ENCODE peak calls at places on chromosomes 7 and 10, in six cellular contexts. One of them, this sample, is unnamed.
A peak's percentile ranks its signal among the peaks of the same experiment; 100 is the strongest.

GRCh38 chr7:135930565-135931423 is 46.4 kb downstream of the MTPN start:
- DNase-seq in H1: no peak
- DNase-seq in K562: no peak
- DNase-seq in A549: peak; percentile 74
- DNase-seq in GM12878: no peak
- DNase-seq in IMR-90: peak; percentile 62
- DNase-seq in this sample: no peak

GRCh38 chr10:23918090-23918704 is 290.7 kb upstream of the KIAA1217 start:
- DNase-seq in GM12878: no peak
- DNase-seq in K562: no peak
- DNase-seq in IMR-90: no peak
- DNase-seq in H1: no peak
- DNase-seq in A549: no peak
- DNase-seq in this sample: no peak

GRCh38 chr10:89706011-89706410 is 4.6 kb downstream of the KIF20B start:
- DNase-seq in GM12878: no peak
- DNase-seq in H1: no peak
- DNase-seq in IMR-90: peak; percentile 28
- DNase-seq in A549: no peak
- DNase-seq in K562: no peak
- DNase-seq in this sample: no peak

GRCh38 chr7:136079478-136079892 is 102.3 kb upstream of the MTPN start:
- DNase-seq in K562: no peak
- DNase-seq in GM12878: no peak
- DNase-seq in H1: no peak
- DNase-seq in A549: no peak
- DNase-seq in IMR-90: no peak
- DNase-seq in this sample: no peak

GRCh38 chr7:115679423-115679822 is 351.1 kb downstream of the TFEC start:
- DNase-seq in K562: no peak
- DNase-seq in H1: no peak
- DNase-seq in GM12878: no peak
- DNase-seq in IMR-90: no peak
- DNase-seq in A549: no peak
- DNase-seq in this sample: no peak

GRCh38 chr10:63711361-63711760 is 190.2 kb downstream of the REEP3 start:
- DNase-seq in H1: no peak
- DNase-seq in A549: no peak
- DNase-seq in IMR-90: no peak
- DNase-seq in K562: no peak
- DNase-seq in GM12878: no peak
- DNase-seq in this sample: no peak

GRCh38 chr10:58137813-58138212 is 129.9 kb downstream of the IPMK start:
- DNase-seq in H1: no peak
- DNase-seq in IMR-90: no peak
- DNase-seq in GM12878: no peak
- DNase-seq in K562: no peak
- DNase-seq in A549: no peak
- DNase-seq in this sample: no peak

GRCh38 chr7:27994639-27995038 is 186.0 kb downstream of the JAZF1 start:
- DNase-seq in H1: no peak
- DNase-seq in A549: no peak
- DNase-seq in IMR-90: peak; percentile 22
- DNase-seq in GM12878: no peak
- DNase-seq in K562: no peak
- DNase-seq in this sample: no peak

GRCh38 chr7:25907214-25907613 is 244.8 kb upstream of the NFE2L3 start:
- DNase-seq in A549: no peak
- DNase-seq in GM12878: no peak
- DNase-seq in IMR-90: no peak
- DNase-seq in K562: no peak
- DNase-seq in H1: no peak
- DNase-seq in this sample: no peak

GRCh38 chr7:139644191-139644590 is 120.7 kb downstream of the CLEC2L start:
- DNase-seq in GM12878: no peak
- DNase-seq in K562: no peak
- DNase-seq in H1: no peak
- DNase-seq in IMR-90: no peak
- DNase-seq in A549: no peak
- DNase-seq in this sample: no peak

GRCh38 chr7:105890290-105890997 is 14.0 kb upstream of the ATXN7L1 start:
- DNase-seq in A549: no peak
- DNase-seq in IMR-90: peak; percentile 45
- DNase-seq in K562: no peak
- DNase-seq in GM12878: no peak
- DNase-seq in H1: no peak
- DNase-seq in this sample: no peak

GRCh38 chr7:72098812-72099211 is 313.3 kb downstream of the CALN1 start:
- DNase-seq in H1: no peak
- DNase-seq in GM12878: no peak
- DNase-seq in IMR-90: no peak
- DNase-seq in K562: no peak
- DNase-seq in A549: no peak
- DNase-seq in this sample: no peak

GRCh38 chr10:124450010-124450782 is at the start of gene NKX1-2:
- DNase-seq in H1: no peak
- DNase-seq in A549: no peak
- DNase-seq in K562: no peak
- DNase-seq in GM12878: no peak
- DNase-seq in IMR-90: no peak
- DNase-seq in this sample: no peak

GRCh38 chr10:88004451-88004850 is 141.0 kb downstream of the PTEN start:
- DNase-seq in GM12878: no peak
- DNase-seq in H1: no peak
- DNase-seq in K562: no peak
- DNase-seq in A549: no peak
- DNase-seq in IMR-90: peak; percentile 49
- DNase-seq in this sample: no peak

GRCh38 chr7:26398436-26399308 is 107.0 kb downstream of the SNX10 start:
- DNase-seq in GM12878: peak; percentile 91
- DNase-seq in H1: no peak
- DNase-seq in IMR-90: peak; percentile 18
- DNase-seq in K562: peak; percentile 83
- DNase-seq in A549: peak; percentile 37
- DNase-seq in this sample: no peak

GRCh38 chr7:77327067-77327931 is 88.8 kb downstream of the GSAP start:
- DNase-seq in H1: no peak
- DNase-seq in A549: no peak
- DNase-seq in GM12878: no peak
- DNase-seq in IMR-90: peak; percentile 91
- DNase-seq in K562: no peak
- DNase-seq in this sample: peak; percentile 25

GRCh38 chr7:100515072-100515532 is 23.9 kb upstream of the AGFG2 start:
- DNase-seq in K562: no peak
- DNase-seq in GM12878: no peak
- DNase-seq in H1: no peak
- DNase-seq in A549: no peak
- DNase-seq in IMR-90: peak; percentile 75
- DNase-seq in this sample: no peak

GRCh38 chr7:36916619-36917018 is 192.3 kb upstream of the AOAH start:
- DNase-seq in K562: no peak
- DNase-seq in GM12878: no peak
- DNase-seq in A549: no peak
- DNase-seq in H1: no peak
- DNase-seq in IMR-90: no peak
- DNase-seq in this sample: no peak

GRCh38 chr7:69283421-69283820 is 314.9 kb upstream of the AUTS2 start:
- DNase-seq in K562: no peak
- DNase-seq in IMR-90: no peak
- DNase-seq in H1: no peak
- DNase-seq in GM12878: no peak
- DNase-seq in A549: no peak
- DNase-seq in this sample: no peak

GRCh38 chr7:155270876-155271275 is 26.8 kb upstream of the INSIG1 start:
- DNase-seq in H1: no peak
- DNase-seq in GM12878: no peak
- DNase-seq in IMR-90: no peak
- DNase-seq in A549: no peak
- DNase-seq in K562: no peak
- DNase-seq in this sample: no peak

GRCh38 chr7:118870187-118870586 is 645.7 kb downstream of the ANKRD7 start:
- DNase-seq in K562: no peak
- DNase-seq in A549: peak; percentile 5
- DNase-seq in GM12878: no peak
- DNase-seq in IMR-90: no peak
- DNase-seq in H1: no peak
- DNase-seq in this sample: peak; percentile 3

GRCh38 chr7:91168766-91169518 is 95.3 kb upstream of the FZD1 start:
- DNase-seq in H1: no peak
- DNase-seq in IMR-90: peak; percentile 68
- DNase-seq in A549: no peak
- DNase-seq in K562: no peak
- DNase-seq in GM12878: no peak
- DNase-seq in this sample: no peak

GRCh38 chr7:74324499-74325229 is 35.5 kb downstream of the CLIP2 start:
- DNase-seq in H1: no peak
- DNase-seq in IMR-90: no peak
- DNase-seq in A549: no peak
- DNase-seq in K562: no peak
- DNase-seq in GM12878: no peak
- DNase-seq in this sample: no peak

GRCh38 chr10:35195361-35196306 is 69.0 kb downstream of the CREM start:
- DNase-seq in IMR-90: peak; percentile 99
- DNase-seq in A549: peak; percentile 95
- DNase-seq in K562: peak; percentile 50
- DNase-seq in GM12878: peak; percentile 83
- DNase-seq in H1: no peak
- DNase-seq in this sample: peak; percentile 78

DNA sequence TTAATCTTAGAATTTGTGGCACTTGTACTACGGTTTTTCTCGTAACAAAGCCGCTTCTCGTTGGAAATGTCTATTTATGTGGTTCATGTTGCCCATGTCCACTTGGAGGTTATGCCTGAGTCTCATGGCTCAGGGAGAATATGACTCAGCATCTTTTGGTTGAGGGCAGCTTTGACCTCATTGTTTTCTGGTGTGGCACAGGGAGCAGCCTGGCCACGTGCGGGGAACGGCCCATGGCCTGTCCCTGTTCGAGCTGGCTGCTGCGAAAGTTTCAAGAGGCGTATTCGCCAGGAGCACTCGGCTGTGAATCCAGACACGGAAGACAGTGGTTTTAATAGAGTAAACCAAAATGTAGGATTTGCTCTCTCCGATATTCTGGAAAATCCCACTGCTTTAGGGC is 641.7 kb downstream of the SDK1 start:
- DNase-seq in A549: peak; percentile 16
- DNase-seq in K562: no peak
- DNase-seq in GM12878: no peak
- DNase-seq in H1: no peak
- DNase-seq in IMR-90: no peak
- DNase-seq in this sample: no peak
- TF ChIP-seq RFX5 in A549: no peak
- TF ChIP-seq RFX5 in K562: no peak
- TF ChIP-seq RFX5 in GM12878: no peak
- TF ChIP-seq RFX5 in H1: no peak
- TF ChIP-seq RFX5 in IMR-90: no peak
- TF ChIP-seq RFX5 in this sample: no peak

DNA sequence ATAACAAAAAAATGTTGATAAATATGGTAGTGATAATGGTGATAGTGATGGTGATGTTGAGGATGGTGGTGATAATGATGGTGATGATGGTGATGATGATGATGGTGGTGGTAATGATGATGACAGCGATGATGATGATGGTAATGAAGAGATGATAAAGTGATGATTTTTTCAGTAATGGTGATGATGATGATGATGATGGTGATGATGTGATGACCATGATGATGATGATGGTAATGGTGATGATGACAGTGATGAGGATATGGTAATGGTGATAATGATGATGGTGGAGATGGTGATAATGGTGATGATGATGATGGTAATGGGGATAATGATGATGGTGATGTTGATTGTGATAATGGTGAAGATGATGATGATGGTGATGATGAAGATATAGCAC is 321.6 kb downstream of the TNS3 start:
- DNase-seq in A549: no peak
- DNase-seq in GM12878: no peak
- DNase-seq in IMR-90: no peak
- DNase-seq in H1: no peak
- DNase-seq in K562: no peak
- DNase-seq in this sample: no peak
- TF ChIP-seq RFX5 in A549: no peak
- TF ChIP-seq RFX5 in GM12878: no peak
- TF ChIP-seq RFX5 in IMR-90: no peak
- TF ChIP-seq RFX5 in H1: no peak
- TF ChIP-seq RFX5 in K562: no peak
- TF ChIP-seq RFX5 in this sample: no peak

DNA sequence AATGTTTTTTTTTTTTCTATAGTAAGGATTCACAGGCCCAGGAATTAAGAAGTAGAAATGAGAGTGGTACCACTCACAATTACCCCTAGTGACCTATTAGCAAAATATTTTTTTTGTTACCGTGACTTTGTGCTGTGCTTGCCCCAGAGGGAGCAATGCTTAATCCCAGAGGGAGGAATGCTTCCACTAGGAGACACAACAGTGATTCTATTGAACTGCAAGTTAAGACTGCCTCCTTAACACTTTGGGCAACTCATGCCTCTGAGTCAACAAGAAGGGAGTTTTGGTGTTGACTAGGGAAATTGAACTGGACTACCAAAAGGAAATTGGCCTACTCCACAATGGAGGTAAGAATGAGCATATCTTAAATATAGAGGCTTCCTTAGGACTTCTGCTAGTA is 17.2 kb upstream of the MEOX2 start:
- DNase-seq in K562: no peak
- DNase-seq in H1: no peak
- DNase-seq in GM12878: no peak
- DNase-seq in IMR-90: no peak
- DNase-seq in A549: no peak
- DNase-seq in this sample: no peak
- TF ChIP-seq RFX5 in K562: no peak
- TF ChIP-seq RFX5 in H1: no peak
- TF ChIP-seq RFX5 in GM12878: no peak
- TF ChIP-seq RFX5 in IMR-90: no peak
- TF ChIP-seq RFX5 in A549: no peak
- TF ChIP-seq RFX5 in this sample: no peak

DNA sequence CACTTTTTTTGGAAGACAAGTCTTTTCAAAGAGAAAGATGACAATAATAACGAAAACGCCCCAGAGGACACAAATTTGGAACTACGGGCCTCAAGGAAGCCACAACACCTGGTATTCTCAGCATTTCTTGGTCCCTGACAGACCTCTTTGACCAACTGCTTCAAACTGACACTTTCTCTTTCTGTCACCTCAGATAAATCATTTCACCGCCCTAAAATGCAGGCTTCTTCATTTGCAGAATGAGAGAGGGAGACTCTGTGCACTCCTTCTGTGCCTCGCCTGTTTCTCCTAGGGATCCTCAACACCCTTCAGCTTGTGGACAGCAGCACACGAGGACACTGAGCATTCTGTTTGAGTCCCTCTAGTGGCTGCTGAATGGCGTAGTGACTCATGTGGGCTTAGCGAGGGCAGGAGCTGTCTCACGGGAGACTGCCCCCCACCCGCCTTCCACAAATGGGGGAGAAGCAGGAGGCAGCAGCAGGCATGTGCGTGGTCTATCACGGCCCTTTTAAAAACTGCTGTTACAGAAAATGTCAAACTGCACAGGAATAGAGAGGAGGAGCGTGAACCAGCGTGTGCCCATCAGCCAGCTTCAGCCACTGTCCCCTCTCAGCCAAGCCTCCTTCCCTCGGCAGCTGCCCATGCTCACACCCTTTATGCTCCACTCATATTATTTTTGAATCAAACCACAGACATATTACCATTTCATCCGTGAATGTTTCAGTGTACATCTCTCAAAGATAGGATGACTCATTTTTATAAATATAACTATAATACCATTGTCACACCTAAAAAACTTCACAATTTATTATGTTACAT is 41.4 kb downstream of the GSDME start:
- DNase-seq in A549: peak; percentile 60
- DNase-seq in GM12878: peak; percentile 61
- DNase-seq in K562: peak; percentile 58
- DNase-seq in IMR-90: peak; percentile 66
- DNase-seq in H1: no peak
- DNase-seq in this sample: peak; percentile 21
- TF ChIP-seq RFX5 in A549: no peak
- TF ChIP-seq RFX5 in GM12878: no peak
- TF ChIP-seq RFX5 in K562: no peak
- TF ChIP-seq RFX5 in IMR-90: no peak
- TF ChIP-seq RFX5 in H1: no peak
- TF ChIP-seq RFX5 in this sample: no peak

This sample was measured in HepG2.